ENCODE peak calls at places on chromosomes 4 and X, in four cellular contexts. N is gastrocnemius medialis, K is suprapubic skin, B is DMS53. P is an unnamed sample.

GRCh38 chrX:19846995-19847790 is 40.2 kb downstream of the SH3KBP1 start:
- DNase-seq in N (peak; percentile 21), K (no peak), B (no peak), P (no peak)

GRCh38 chr4:174023641-174024040 is 259.8 kb downstream of the FBXO8 start:
- DNase-seq in N (no peak), K (no peak), B (peak; percentile 45), P (no peak)

GRCh38 chrX:129823523-129823922 is 20.2 kb downstream of the ZDHHC9 start:
- DNase-seq in N (no peak), K (no peak), B (no peak), P (no peak)

GRCh38 chrX:9706426-9706825 is 59.2 kb downstream of the GPR143 start:
- DNase-seq in N (no peak), K (no peak), B (no peak), P (no peak)

GRCh38 chr4:85423414-85423813 is 51.5 kb upstream of the ARHGAP24 start:
- DNase-seq in N (no peak), K (no peak), B (no peak), P (no peak)

GRCh38 chr4:45316257-45316656 is 589.9 kb upstream of the GNPDA2 start:
- DNase-seq in N (no peak), K (no peak), B (no peak), P (no peak)

GRCh38 chrX:149539283-149540132 is 1.3 kb upstream of the EOLA1 start:
- DNase-seq in N (peak; percentile 81), K (peak; percentile 92), B (peak; percentile 95), P (peak; percentile 82)

GRCh38 chr4:88335092-88335665 is 43.5 kb upstream of the HERC6 start:
- DNase-seq in N (peak; percentile 36), K (no peak), B (peak; percentile 62), P (no peak)

GRCh38 chr4:1748465-1748995 is 27.2 kb downstream of the TACC3 start:
- DNase-seq in N (no peak), K (no peak), B (peak; percentile 97), P (peak; percentile 61)

GRCh38 chr4:174016251-174016650 is 267.2 kb downstream of the FBXO8 start:
- DNase-seq in N (no peak), K (no peak), B (no peak), P (no peak)

GRCh38 chr4:53476232-53477037 is 99.0 kb downstream of the FIP1L1 start:
- DNase-seq in N (no peak), K (peak; percentile 68), B (no peak), P (no peak)